ENCODE peak calls at places on chromosomes 12 and 14, in eight cellular contexts. G, Z, P, Y, C, D, V and Q are unnamed samples. For H3K36me3, the result is how much of the 10 kb centered on the place peaks cover.

GRCh38 chr12:108854453-108855283 is 2.7 kb downstream of the SSH1 start:
- DNase-seq in G (no peak), Z (no peak), P (no peak), Y (no peak), C (peak), D (peak), V (no peak), Q (peak)

GRCh38 chr12:54051916-54052744 is 1.5 kb upstream of the HOXC4 start:
- DNase-seq in G (peak), Z (no peak), P (no peak), Y (no peak), C (no peak), D (no peak), V (no peak), Q (no peak)

GRCh38 chr14:70706177-70706576 is 64.5 kb downstream of the TTC9 start:
- DNase-seq in G (no peak), Z (no peak), P (no peak), Y (no peak), C (no peak), D (no peak), V (no peak), Q (no peak)

GRCh38 chr14:24430143-24430681 is 458 bp downstream of the KHNYN start:
- DNase-seq in G (peak), Z (peak), P (no peak), Y (no peak), C (peak), D (peak), V (peak), Q (peak)

GRCh38 chr14:52091913-52092312 is 23.1 kb upstream of the NID2 start:
- DNase-seq in G (no peak), Z (no peak), P (no peak), Y (no peak), C (no peak), D (no peak), V (no peak), Q (no peak)

GRCh38 chr12:114013601-114014345 is 47.6 kb upstream of the RBM19 start:
- DNase-seq in G (no peak), Z (no peak), P (no peak), Y (no peak), C (no peak), D (no peak), V (no peak), Q (no peak)

GRCh38 chr12:130384234-130384633 is 46.5 kb downstream of the PIWIL1 start:
- DNase-seq in G (no peak), Z (no peak), P (no peak), Y (no peak), C (no peak), D (no peak), V (no peak), Q (no peak)

GRCh38 chr14:78029471-78030372 is 140.5 kb upstream of the NRXN3 start:
- DNase-seq in G (no peak), Z (no peak), P (no peak), Y (no peak), C (no peak), D (no peak), V (no peak), Q (no peak)

GRCh38 chr12:87661770-87662402 is 367.3 kb downstream of the C12orf50 start:
- DNase-seq in G (no peak), Z (no peak), P (no peak), Y (no peak), C (no peak), D (no peak), V (no peak), Q (no peak)

GRCh38 chr12:55930771-55931316 is at the start of gene DGKA:
- DNase-seq in G (peak), Z (peak), P (no peak), Y (peak), C (peak), D (peak), V (peak), Q (peak)

GRCh38 chr12:89016970-89017778 is 335.1 kb downstream of the DUSP6 start:
- DNase-seq in G (peak), Z (peak), P (no peak), Y (no peak), C (peak), D (peak), V (no peak), Q (peak)

GRCh38 chr12:124740691-124741137 is 123.0 kb downstream of the SCARB1 start:
- DNase-seq in G (no peak), Z (no peak), P (no peak), Y (no peak), C (no peak), D (peak), V (no peak), Q (peak)

GRCh38 chr12:73659802-73660201 is 877.8 kb upstream of the ATXN7L3B start:
- DNase-seq in G (no peak), Z (no peak), P (no peak), Y (no peak), C (no peak), D (no peak), V (no peak), Q (no peak)

GRCh38 chr12:122886851-122887816 is 8.8 kb downstream of the VPS37B start:
- DNase-seq in G (no peak), Z (no peak), P (no peak), Y (no peak), C (no peak), D (no peak), V (no peak), Q (peak)

GRCh38 chr12:132556216-132556615 is 54.2 kb downstream of the LRCOL1 start:
- DNase-seq in G (no peak), Z (no peak), P (no peak), Y (no peak), C (no peak), D (no peak), V (no peak), Q (no peak)

GRCh38 chr12:121781751-121782615 is 11.5 kb downstream of the RHOF start:
- DNase-seq in G (no peak), Z (no peak), P (no peak), Y (no peak), C (no peak), D (no peak), V (no peak), Q (no peak)

GRCh38 chr12:99810718-99811593 is 163.4 kb downstream of the GARIN6 start:
- DNase-seq in G (no peak), Z (no peak), P (no peak), Y (no peak), C (no peak), D (no peak), V (no peak), Q (peak)

GRCh38 chr12:57460457-57461325 is 1.1 kb downstream of the GLI1 start:
- DNase-seq in G (peak), Z (no peak), P (no peak), Y (no peak), C (no peak), D (no peak), V (no peak), Q (no peak)

GRCh38 chr14:89767861-89768268 is 186.7 kb downstream of the EFCAB11 start:
- DNase-seq in G (no peak), Z (no peak), P (no peak), Y (no peak), C (no peak), D (no peak), V (no peak), Q (peak)

GRCh38 chr12:131364903-131365820 is 345.7 kb upstream of the SFSWAP start:
- DNase-seq in G (peak), Z (no peak), P (no peak), Y (no peak), C (no peak), D (no peak), V (no peak), Q (no peak)

GRCh38 chr12:124568431-124569374 is 1.3 kb upstream of the NCOR2 start:
- DNase-seq in G (peak), Z (peak), P (no peak), Y (no peak), C (peak), D (peak), V (peak), Q (peak)

GRCh38 chr12:122641976-122642375 is 61.2 kb downstream of the HCAR2 start:
- DNase-seq in G (no peak), Z (no peak), P (peak), Y (no peak), C (no peak), D (no peak), V (no peak), Q (no peak)

GRCh38 chr14:20551606-20552005 is 9.2 kb downstream of the RNASE9 start:
- DNase-seq in G (no peak), Z (no peak), P (no peak), Y (no peak), C (no peak), D (no peak), V (no peak), Q (no peak)

GRCh38 chr12:132046561-132046960 is 96.8 kb downstream of the EP400 start:
- DNase-seq in G (no peak), Z (no peak), P (no peak), Y (no peak), C (no peak), D (no peak), V (no peak), Q (peak)

DNA sequence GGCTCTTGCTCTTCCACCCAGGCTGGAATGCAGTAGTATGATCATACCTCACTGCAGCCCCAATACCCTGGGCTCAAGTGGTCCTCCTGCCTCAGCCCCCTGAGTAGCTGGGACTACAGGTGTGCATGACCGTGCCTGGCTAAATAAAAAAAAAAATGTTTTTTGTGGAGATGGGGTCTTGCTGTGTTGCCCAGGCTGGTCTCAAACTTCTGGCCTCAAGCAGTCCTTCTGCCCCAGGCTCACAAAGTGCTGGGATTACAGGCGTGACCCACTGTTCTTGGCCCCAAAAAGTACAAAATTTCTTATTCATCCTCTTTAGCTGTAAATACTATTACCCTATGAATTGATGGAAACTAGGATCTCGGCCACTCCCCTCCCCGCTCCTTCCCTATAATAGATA is 14.7 kb downstream of the CGRRF1 start:
- DNase-seq in G (no peak), Z (no peak), P (no peak), Y (no peak), C (no peak), D (no peak), V (no peak), Q (no peak)
- H3K36me3 ChIP-seq in G (under half), Z (under half), P (under half), Y (under half), C (under half), D (under half), V (under half), Q (under half)

GRCh38 chr14:95313246-95313645 is 6.5 kb downstream of the CLMN start:
- DNase-seq in G (no peak), Z (no peak), P (no peak), Y (no peak), C (no peak), D (no peak), V (no peak), Q (no peak)
- H3K27ac ChIP-seq in G (no peak), Z (peak), P (peak), Y (no peak), C (no peak), D (peak), V (peak), Q (no peak)

GRCh38 chr12:33438890-33439586 is 581 bp downstream of the SYT10 start:
- DNase-seq in G (peak), Z (no peak), P (no peak), Y (no peak), C (no peak), D (no peak), V (no peak), Q (no peak)
- TF ChIP-seq CTCF in G (no peak), Z (no peak), P (no peak), Y (no peak), C (no peak), D (no peak), V (no peak), Q (no peak)

GRCh38 chr14:37215345-37215744 is 17.6 kb downstream of the MIPOL1 start:
- DNase-seq in G (no peak), Z (no peak), P (no peak), Y (no peak), C (no peak), D (no peak), V (no peak), Q (no peak)
- H3K36me3 ChIP-seq in G (under half), Z (under half), P (under half), Y (under half), C (under half), D (under half), V (under half), Q (under half)

DNA sequence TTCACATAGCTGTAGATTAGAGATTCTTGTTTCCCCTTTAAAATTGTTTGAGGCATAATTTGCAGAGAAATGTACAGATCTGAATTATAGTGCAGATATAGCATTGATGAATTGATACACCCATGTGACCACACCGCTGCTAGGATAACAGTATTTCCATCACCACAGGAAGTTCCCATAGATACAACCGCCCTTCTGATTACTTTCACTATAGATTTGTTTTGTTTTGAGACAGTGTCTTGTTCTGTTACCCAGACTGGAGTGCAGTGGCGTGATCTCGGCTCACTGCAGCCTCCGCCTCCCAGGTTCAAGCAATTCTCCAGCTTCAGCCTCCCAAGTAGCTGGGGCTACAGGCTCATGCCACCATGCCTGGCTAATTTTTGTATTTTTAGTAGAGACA is 8.8 kb upstream of the ASPG start:
- DNase-seq in G (no peak), Z (no peak), P (no peak), Y (no peak), C (no peak), D (no peak), V (no peak), Q (no peak)
- H3K27ac ChIP-seq in G (no peak), Z (no peak), P (no peak), Y (no peak), C (no peak), D (no peak), V (no peak), Q (no peak)

DNA sequence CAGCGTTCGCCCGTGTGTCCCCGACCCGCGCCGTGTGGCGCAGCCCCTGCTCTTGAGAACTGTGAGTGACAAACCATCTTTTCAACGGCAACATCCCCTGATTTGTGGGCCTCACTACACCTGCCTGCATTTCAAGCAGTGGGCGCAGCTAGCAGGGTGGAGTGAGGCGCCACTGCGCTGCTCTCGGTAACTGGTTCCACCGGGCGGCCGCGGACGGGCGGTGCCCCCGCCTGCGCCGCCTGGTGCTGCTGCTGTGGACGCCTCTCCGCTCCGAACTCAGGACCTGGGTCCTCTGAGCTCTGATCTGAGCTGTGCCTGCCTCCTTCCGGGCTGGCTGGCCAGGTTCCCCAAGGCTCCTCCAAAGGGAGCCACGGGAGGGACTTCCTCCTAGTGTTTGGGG is 5.9 kb upstream of the DEGS2 start:
- DNase-seq in G (no peak), Z (no peak), P (no peak), Y (no peak), C (no peak), D (no peak), V (no peak), Q (no peak)
- TF ChIP-seq CTCF in G (no peak), Z (peak), P (no peak), Y (peak), C (no peak), D (no peak), V (no peak), Q (no peak)